ENCODE peak calls at places on chromosomes 2 and 18, in seven cellular contexts. T is tibial nerve, Q is A549, U is adrenal gland, H is spleen, K is breast epithelium, D is Peyer's patch. O is an unnamed sample. For H3K9me3, the result is how much of the 10 kb centered on the place peaks cover.

GRCh38 chr2:67322361-67323001 is 74.7 kb upstream of the ETAA1 start:
- DNase-seq in D (no peak), U (peak), H (no peak), Q (peak), K (no peak), T (no peak), O (peak)

GRCh38 chr2:214193943-214194342 is 216.9 kb upstream of the VWC2L start:
- DNase-seq in T (no peak), H (no peak), Q (no peak), U (no peak), D (no peak), K (no peak), O (no peak)

GRCh38 chr18:80176334-80177080 is 67.4 kb downstream of the ADNP2 start:
- DNase-seq in Q (no peak), U (no peak), H (no peak), K (no peak), D (no peak), T (no peak), O (no peak)

GRCh38 chr2:20641123-20641985 is 9.5 kb downstream of the HS1BP3 start:
- DNase-seq in Q (no peak), H (peak), U (peak), D (no peak), K (no peak), T (no peak), O (peak)

GRCh38 chr2:162233197-162233596 is 10.0 kb downstream of the FAP start:
- DNase-seq in H (no peak), K (no peak), U (no peak), D (no peak), Q (no peak), T (no peak), O (no peak)

GRCh38 chr2:177717831-177718618 is 325.5 kb downstream of the AGPS start:
- DNase-seq in T (no peak), U (no peak), D (no peak), H (no peak), Q (no peak), K (no peak), O (no peak)

GRCh38 chr2:177396630-177397460 is 4.3 kb downstream of the AGPS start:
- DNase-seq in T (no peak), Q (peak), K (no peak), D (no peak), U (no peak), H (no peak), O (peak)

GRCh38 chr2:239195318-239195871 is 205.4 kb downstream of the HDAC4 start:
- DNase-seq in T (no peak), H (no peak), Q (no peak), D (no peak), U (no peak), K (no peak), O (no peak)

GRCh38 chr2:96685285-96685591 is 42.7 kb downstream of the FER1L5 start:
- DNase-seq in K (no peak), Q (no peak), H (no peak), U (no peak), T (no peak), D (no peak), O (no peak)

GRCh38 chr2:224395646-224396390 is 6.1 kb downstream of the FAM124B start:
- DNase-seq in Q (no peak), K (no peak), T (no peak), H (no peak), D (no peak), U (no peak), O (no peak)

GRCh38 chr18:43793910-43794309 is 516.6 kb upstream of the SYT4 start:
- DNase-seq in K (no peak), U (no peak), H (no peak), D (no peak), Q (no peak), T (no peak), O (no peak)

GRCh38 chr2:3112131-3112530 is 265.5 kb downstream of the EIPR1 start:
- DNase-seq in T (no peak), H (peak), D (no peak), Q (no peak), U (no peak), K (no peak), O (no peak)
- H3K9me3 ChIP-seq in T (under half), H (under half), D (under half), Q (under half), U (under half), K (under half), O (under half)

DNA sequence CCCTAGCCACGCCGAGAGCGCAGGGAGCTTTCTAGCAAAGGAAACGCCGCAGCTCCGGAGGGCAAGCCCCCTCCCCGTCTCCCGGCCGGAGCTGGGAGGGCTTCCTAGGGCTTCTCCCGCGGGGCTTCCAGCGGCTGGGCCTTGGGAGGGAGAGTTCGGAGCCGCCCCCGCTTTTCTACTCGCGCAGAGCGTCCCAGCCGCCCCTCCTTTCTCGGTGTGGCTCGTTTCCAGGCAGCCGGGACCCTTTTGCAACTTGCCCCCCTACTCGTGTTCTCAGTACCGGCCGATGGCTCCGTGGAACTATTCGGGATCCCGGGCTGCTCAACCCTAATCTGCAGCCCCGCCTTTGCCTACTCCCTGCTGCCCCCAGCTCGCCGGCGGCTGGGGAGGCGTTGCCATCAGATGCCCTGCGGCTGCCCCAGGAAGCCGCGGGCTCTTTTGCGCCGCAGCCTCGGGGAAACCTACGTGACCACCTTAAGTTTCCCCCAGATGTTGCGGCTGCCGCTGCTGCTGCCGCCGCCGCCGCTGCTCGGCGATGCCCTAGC is 1.5 kb upstream of the NR4A2 start:
- DNase-seq in T (peak), D (peak), H (peak), U (peak), Q (no peak), K (peak), O (peak)
- TF ChIP-seq CTCF in T (no peak), D (no peak), H (no peak), U (peak), Q (no peak), K (peak), O (no peak)

GRCh38 chr2:42082026-42082425 is 34.2 kb downstream of the PKDCC start:
- DNase-seq in H (no peak), T (no peak), K (no peak), D (no peak), U (no peak), Q (no peak), O (no peak)

GRCh38 chr2:42084231-42084671 is 36.4 kb downstream of the PKDCC start:
- DNase-seq in H (peak), K (no peak), D (no peak), T (peak), Q (no peak), U (peak), O (peak)

GRCh38 chr2:42077343-42077742 is 29.5 kb downstream of the PKDCC start:
- DNase-seq in D (no peak), H (peak), T (no peak), Q (no peak), K (no peak), U (no peak), O (no peak)

GRCh38 chr2:42076357-42076921 is 28.6 kb downstream of the PKDCC start:
- DNase-seq in T (no peak), K (no peak), D (no peak), U (no peak), H (no peak), Q (no peak), O (no peak)

DNA sequence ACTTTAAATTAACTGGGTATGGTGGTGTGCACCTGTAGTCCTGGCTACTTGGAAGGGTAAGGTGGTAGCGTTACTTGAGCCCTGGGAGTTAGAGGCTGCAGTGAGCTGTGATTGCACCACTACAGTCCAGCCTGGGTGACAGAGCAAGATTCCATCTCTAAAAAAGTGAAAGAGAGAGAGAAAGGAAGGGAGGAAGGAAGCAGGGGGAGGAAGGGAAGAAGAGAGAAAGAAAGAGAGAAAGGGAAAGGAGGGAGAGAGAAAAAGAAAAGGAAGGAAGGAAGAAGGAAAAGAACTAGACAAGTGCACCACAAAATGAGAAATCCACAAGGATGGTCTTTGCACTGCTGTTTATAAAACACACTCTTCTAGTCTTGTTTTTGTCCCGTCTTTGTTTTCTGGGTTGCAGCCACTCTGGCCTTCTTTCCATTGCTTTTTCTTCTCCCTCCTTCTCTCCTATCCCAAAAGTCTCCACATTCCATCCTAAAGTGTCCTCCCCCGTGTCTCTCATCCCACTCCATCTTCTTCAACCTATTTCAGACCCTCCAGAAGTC is 32.0 kb downstream of the PKDCC start:
- DNase-seq in Q (no peak), T (no peak), U (no peak), H (no peak), D (no peak), K (no peak), O (no peak)
- TF ChIP-seq POLR2A in Q (no peak), T (no peak), U (no peak), H (no peak), D (no peak), K (no peak), O (no peak)

GRCh38 chr2:147275943-147276342 is 568.9 kb upstream of the ACVR2A start:
- DNase-seq in D (no peak), Q (no peak), H (no peak), K (no peak), T (no peak), U (no peak), O (no peak)

GRCh38 chr2:147273106-147273505 is 571.7 kb upstream of the ACVR2A start:
- DNase-seq in U (no peak), D (no peak), T (no peak), Q (no peak), K (no peak), H (no peak), O (no peak)

GRCh38 chr2:147273628-147274027 is 571.2 kb upstream of the ACVR2A start:
- DNase-seq in K (no peak), D (no peak), T (no peak), H (no peak), Q (no peak), U (no peak), O (no peak)
- H3K9me3 ChIP-seq in K (under half), D (under half), T (under half), H (under half), Q (under half), U (under half), O (under half)

DNA sequence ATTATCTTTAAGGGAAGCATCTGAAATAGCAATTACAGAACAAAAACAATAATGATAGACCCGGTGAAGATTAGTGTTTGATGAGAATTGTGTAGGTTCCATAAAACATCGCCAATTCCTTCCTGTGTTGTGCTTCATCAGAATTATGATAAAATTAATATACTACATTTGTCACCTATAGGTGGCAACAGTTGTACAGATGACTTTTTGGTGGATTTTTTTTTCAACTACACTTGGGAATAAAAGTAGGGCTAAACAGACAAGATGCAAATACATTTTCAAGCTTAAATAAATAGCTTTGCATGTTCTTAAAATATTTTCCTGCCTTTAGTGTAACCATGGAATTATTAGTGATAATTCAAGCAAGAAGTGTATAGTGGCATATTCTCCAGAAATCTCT is 7.0 kb upstream of the LYPD1 start:
- DNase-seq in Q (no peak), T (no peak), K (no peak), H (no peak), U (no peak), D (no peak), O (no peak)
- TF ChIP-seq CTCF in Q (peak), T (no peak), K (no peak), H (no peak), U (no peak), D (no peak), O (no peak)

DNA sequence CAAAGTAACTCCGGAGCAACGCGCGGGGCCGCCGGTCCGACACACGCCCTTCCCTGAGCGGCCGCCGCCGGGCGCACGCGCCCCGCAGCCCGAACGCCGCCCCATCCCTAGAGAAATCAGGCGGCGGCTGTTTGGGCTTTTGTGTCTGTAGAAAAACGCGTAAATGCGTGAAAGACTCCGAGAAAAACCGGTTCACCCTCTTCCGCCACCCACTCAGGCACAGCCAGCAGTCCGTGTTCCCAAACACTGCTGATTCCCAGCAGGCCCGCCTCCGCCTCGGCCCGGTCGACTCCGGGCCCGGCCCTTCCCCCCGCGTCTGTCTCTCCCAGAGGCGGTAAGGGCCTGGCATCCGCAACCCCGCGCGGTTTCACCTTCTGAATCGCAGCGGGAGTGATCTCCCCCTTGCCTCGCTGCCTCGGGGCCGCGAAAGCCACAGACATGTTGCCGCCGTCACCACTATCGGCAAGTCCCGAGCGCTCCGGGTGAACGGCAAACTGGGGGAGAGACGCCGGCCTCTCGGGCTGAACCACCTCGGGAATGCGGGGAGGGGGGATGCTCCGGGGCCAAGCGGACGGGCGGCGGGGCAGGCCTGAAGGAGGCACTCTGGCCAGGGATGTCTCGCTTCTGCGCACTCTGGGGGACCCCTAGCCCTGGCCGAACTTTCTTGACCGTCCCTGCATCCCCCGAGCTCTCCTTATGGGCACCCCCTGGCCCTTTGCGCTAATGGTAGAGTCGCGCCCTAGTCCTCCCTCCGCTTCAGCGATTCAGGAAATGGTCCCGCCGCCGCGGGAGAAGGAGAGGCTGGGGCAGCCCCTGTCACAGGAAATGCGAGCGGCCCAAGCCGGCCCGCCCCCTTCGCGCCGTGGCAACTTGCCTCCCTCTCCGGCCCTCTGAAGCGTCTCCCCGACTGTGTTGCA is at the start of gene SS18:
- DNase-seq in U (peak), D (peak), T (peak), K (peak), H (peak), Q (peak), O (peak)
- TF ChIP-seq POLR2A in U (peak), D (no peak), T (peak), K (peak), H (no peak), Q (peak), O (no peak)

GRCh38 chr2:172533687-172534086 is 22.2 kb upstream of the PDK1 start:
- DNase-seq in T (no peak), K (no peak), D (no peak), H (no peak), Q (no peak), U (no peak), O (no peak)
- H3K9me3 ChIP-seq in T (under half), K (under half), D (under half), H (under half), Q (under half), U (under half), O (under half)

GRCh38 chr2:231612199-231613053 is 19.8 kb downstream of the TEX44 start:
- DNase-seq in U (peak), K (peak), D (peak), Q (peak), T (peak), H (peak), O (peak)

GRCh38 chr2:231615058-231615671 is 22.5 kb downstream of the TEX44 start:
- DNase-seq in H (peak), D (no peak), K (no peak), Q (no peak), T (no peak), U (no peak), O (no peak)

GRCh38 chr2:231614559-231615057 is 21.9 kb downstream of the TEX44 start:
- DNase-seq in U (no peak), T (no peak), D (peak), K (no peak), H (peak), Q (no peak), O (peak)

GRCh38 chr2:231613054-231613654 is 20.5 kb downstream of the TEX44 start:
- DNase-seq in Q (no peak), U (peak), D (no peak), H (peak), T (no peak), K (no peak), O (no peak)

GRCh38 chr2:231613655-231614558 is 21.2 kb downstream of the TEX44 start:
- DNase-seq in U (peak), D (peak), T (peak), Q (peak), H (peak), K (peak), O (peak)
- TF ChIP-seq CTCF in U (peak), D (peak), T (peak), Q (peak), H (peak), K (peak), O (no peak)

GRCh38 chr2:173343921-173344320 is 10.8 kb upstream of the CDCA7 start:
- DNase-seq in K (no peak), U (no peak), Q (no peak), T (no peak), D (no peak), H (no peak), O (no peak)
- TF ChIP-seq POLR2A in K (no peak), U (no peak), Q (no peak), T (no peak), D (no peak), H (no peak), O (no peak)

GRCh38 chr18:3329471-3329870 is 67.5 kb downstream of the MYL12B start:
- DNase-seq in D (no peak), Q (no peak), T (no peak), H (no peak), U (no peak), K (no peak), O (no peak)

GRCh38 chr18:3328522-3328921 is 66.6 kb downstream of the MYL12B start:
- DNase-seq in D (no peak), T (no peak), U (no peak), K (no peak), H (no peak), Q (no peak), O (no peak)

GRCh38 chr18:3332376-3332775 is 70.4 kb downstream of the MYL12B start:
- DNase-seq in K (no peak), H (no peak), T (no peak), U (no peak), D (no peak), Q (no peak), O (no peak)

GRCh38 chr18:3330622-3331021 is 68.7 kb downstream of the MYL12B start:
- DNase-seq in U (no peak), T (no peak), K (no peak), Q (no peak), D (no peak), H (no peak), O (no peak)

GRCh38 chr18:3329871-3330270 is 67.9 kb downstream of the MYL12B start:
- DNase-seq in T (no peak), H (no peak), U (no peak), Q (no peak), K (no peak), D (no peak), O (no peak)
- H3K9me3 ChIP-seq in T (under half), H (under half), U (under half), Q (under half), K (under half), D (under half), O (under half)